ENCODE peak calls at places on chromosomes 16 and 17, in four cellular contexts. One of them, this sample, is unnamed.
A peak's percentile ranks its signal among the peaks of the same experiment; 100 is the strongest.

GRCh38 chr17:62860962-62861873 is 53.1 kb upstream of the MARCHF10 start:
- DNase-seq in uterus: no peak
- DNase-seq in stimulated activated CD8-positive, alpha-beta memory T cell treated with anti-CD3 and anti-CD28 coated beads, Interleukin-4, amount 100 ng/mL, for 4 hours: no peak
- DNase-seq in iris pigment epithelial cell: no peak
- DNase-seq in this sample: peak; percentile 61

GRCh38 chr16:69435977-69436729 is 11.7 kb downstream of the CYB5B start:
- DNase-seq in uterus: no peak
- DNase-seq in stimulated activated CD8-positive, alpha-beta memory T cell treated with anti-CD3 and anti-CD28 coated beads, Interleukin-4, amount 100 ng/mL, for 4 hours: no peak
- DNase-seq in iris pigment epithelial cell: no peak
- DNase-seq in this sample: no peak

GRCh38 chr17:32111141-32111771 is 31.0 kb upstream of the RHOT1 start:
- DNase-seq in uterus: peak; percentile 51
- DNase-seq in stimulated activated CD8-positive, alpha-beta memory T cell treated with anti-CD3 and anti-CD28 coated beads, Interleukin-4, amount 100 ng/mL, for 4 hours: no peak
- DNase-seq in iris pigment epithelial cell: peak; percentile 83
- DNase-seq in this sample: peak; percentile 54

GRCh38 chr16:89565506-89566372 is 5.3 kb downstream of the RPL13 start:
- DNase-seq in uterus: no peak
- DNase-seq in stimulated activated CD8-positive, alpha-beta memory T cell treated with anti-CD3 and anti-CD28 coated beads, Interleukin-4, amount 100 ng/mL, for 4 hours: no peak
- DNase-seq in iris pigment epithelial cell: no peak
- DNase-seq in this sample: peak; percentile 67

GRCh38 chr17:36597229-36597628 is 4.2 kb upstream of the MRM1 start:
- DNase-seq in uterus: no peak
- DNase-seq in stimulated activated CD8-positive, alpha-beta memory T cell treated with anti-CD3 and anti-CD28 coated beads, Interleukin-4, amount 100 ng/mL, for 4 hours: no peak
- DNase-seq in iris pigment epithelial cell: no peak
- DNase-seq in this sample: no peak

GRCh38 chr17:80795737-80796136 is 195.9 kb upstream of the CHMP6 start:
- DNase-seq in uterus: no peak
- DNase-seq in stimulated activated CD8-positive, alpha-beta memory T cell treated with anti-CD3 and anti-CD28 coated beads, Interleukin-4, amount 100 ng/mL, for 4 hours: no peak
- DNase-seq in iris pigment epithelial cell: no peak
- DNase-seq in this sample: no peak

GRCh38 chr17:38967290-38967738 is at the start of gene FBXO47:
- DNase-seq in uterus: peak; percentile 96
- DNase-seq in stimulated activated CD8-positive, alpha-beta memory T cell treated with anti-CD3 and anti-CD28 coated beads, Interleukin-4, amount 100 ng/mL, for 4 hours: peak; percentile 63
- DNase-seq in iris pigment epithelial cell: peak; percentile 94
- DNase-seq in this sample: peak; percentile 93

GRCh38 chr16:29991571-29991904 is 3.9 kb downstream of the HIRIP3 start:
- DNase-seq in uterus: no peak
- DNase-seq in stimulated activated CD8-positive, alpha-beta memory T cell treated with anti-CD3 and anti-CD28 coated beads, Interleukin-4, amount 100 ng/mL, for 4 hours: no peak
- DNase-seq in iris pigment epithelial cell: no peak
- DNase-seq in this sample: no peak

GRCh38 chr16:48444574-48444973 is 59.4 kb upstream of the SIAH1 start:
- DNase-seq in uterus: peak; percentile 51
- DNase-seq in stimulated activated CD8-positive, alpha-beta memory T cell treated with anti-CD3 and anti-CD28 coated beads, Interleukin-4, amount 100 ng/mL, for 4 hours: no peak
- DNase-seq in iris pigment epithelial cell: peak; percentile 91
- DNase-seq in this sample: no peak

GRCh38 chr17:77286641-77287431 is 146.1 kb downstream of the SEC14L1 start:
- DNase-seq in uterus: no peak
- DNase-seq in stimulated activated CD8-positive, alpha-beta memory T cell treated with anti-CD3 and anti-CD28 coated beads, Interleukin-4, amount 100 ng/mL, for 4 hours: no peak
- DNase-seq in iris pigment epithelial cell: peak; percentile 59
- DNase-seq in this sample: peak; percentile 92

GRCh38 chr17:54891176-54891821 is 9.4 kb upstream of the TOM1L1 start:
- DNase-seq in uterus: no peak
- DNase-seq in stimulated activated CD8-positive, alpha-beta memory T cell treated with anti-CD3 and anti-CD28 coated beads, Interleukin-4, amount 100 ng/mL, for 4 hours: no peak
- DNase-seq in iris pigment epithelial cell: peak; percentile 73
- DNase-seq in this sample: peak; percentile 48

GRCh38 chr17:21330436-21331160 is 45.6 kb upstream of the KCNJ12 start:
- DNase-seq in uterus: no peak
- DNase-seq in stimulated activated CD8-positive, alpha-beta memory T cell treated with anti-CD3 and anti-CD28 coated beads, Interleukin-4, amount 100 ng/mL, for 4 hours: no peak
- DNase-seq in iris pigment epithelial cell: no peak
- DNase-seq in this sample: no peak

GRCh38 chr17:6592193-6592592 is 35.8 kb upstream of the PITPNM3 start:
- DNase-seq in uterus: no peak
- DNase-seq in stimulated activated CD8-positive, alpha-beta memory T cell treated with anti-CD3 and anti-CD28 coated beads, Interleukin-4, amount 100 ng/mL, for 4 hours: no peak
- DNase-seq in iris pigment epithelial cell: peak; percentile 50
- DNase-seq in this sample: no peak

GRCh38 chr16:83911290-83911689 is 12.4 kb downstream of the MLYCD start:
- DNase-seq in uterus: no peak
- DNase-seq in stimulated activated CD8-positive, alpha-beta memory T cell treated with anti-CD3 and anti-CD28 coated beads, Interleukin-4, amount 100 ng/mL, for 4 hours: no peak
- DNase-seq in iris pigment epithelial cell: no peak
- DNase-seq in this sample: no peak

GRCh38 chr17:34930283-34930682 is 31.0 kb downstream of the CCT6B start:
- DNase-seq in uterus: no peak
- DNase-seq in stimulated activated CD8-positive, alpha-beta memory T cell treated with anti-CD3 and anti-CD28 coated beads, Interleukin-4, amount 100 ng/mL, for 4 hours: no peak
- DNase-seq in iris pigment epithelial cell: no peak
- DNase-seq in this sample: no peak

GRCh38 chr16:8869212-8869987 is 594 bp upstream of the CARHSP1 start:
- DNase-seq in uterus: no peak
- DNase-seq in stimulated activated CD8-positive, alpha-beta memory T cell treated with anti-CD3 and anti-CD28 coated beads, Interleukin-4, amount 100 ng/mL, for 4 hours: no peak
- DNase-seq in iris pigment epithelial cell: no peak
- DNase-seq in this sample: no peak

GRCh38 chr17:19461139-19461538 is 50.1 kb downstream of the RNF112 start:
- DNase-seq in uterus: peak; percentile 11
- DNase-seq in stimulated activated CD8-positive, alpha-beta memory T cell treated with anti-CD3 and anti-CD28 coated beads, Interleukin-4, amount 100 ng/mL, for 4 hours: no peak
- DNase-seq in iris pigment epithelial cell: no peak
- DNase-seq in this sample: peak; percentile 34

GRCh38 chr16:13911306-13911705 is 8.6 kb upstream of the ERCC4 start:
- DNase-seq in uterus: no peak
- DNase-seq in stimulated activated CD8-positive, alpha-beta memory T cell treated with anti-CD3 and anti-CD28 coated beads, Interleukin-4, amount 100 ng/mL, for 4 hours: no peak
- DNase-seq in iris pigment epithelial cell: no peak
- DNase-seq in this sample: no peak

GRCh38 chr16:84503751-84504395 is 586 bp downstream of the MEAK7 start:
- DNase-seq in uterus: peak; percentile 41
- DNase-seq in stimulated activated CD8-positive, alpha-beta memory T cell treated with anti-CD3 and anti-CD28 coated beads, Interleukin-4, amount 100 ng/mL, for 4 hours: no peak
- DNase-seq in iris pigment epithelial cell: peak; percentile 20
- DNase-seq in this sample: no peak

GRCh38 chr16:85898521-85899442 is at the start of gene IRF8:
- DNase-seq in uterus: no peak
- DNase-seq in stimulated activated CD8-positive, alpha-beta memory T cell treated with anti-CD3 and anti-CD28 coated beads, Interleukin-4, amount 100 ng/mL, for 4 hours: peak; percentile 62
- DNase-seq in iris pigment epithelial cell: peak; percentile 69
- DNase-seq in this sample: peak; percentile 77

GRCh38 chr17:62755139-62755851 is 52.8 kb downstream of the MARCHF10 start:
- DNase-seq in uterus: no peak
- DNase-seq in stimulated activated CD8-positive, alpha-beta memory T cell treated with anti-CD3 and anti-CD28 coated beads, Interleukin-4, amount 100 ng/mL, for 4 hours: no peak
- DNase-seq in iris pigment epithelial cell: no peak
- DNase-seq in this sample: no peak

GRCh38 chr16:59459811-59460210 is 725.7 kb upstream of the GOT2 start:
- DNase-seq in uterus: no peak
- DNase-seq in stimulated activated CD8-positive, alpha-beta memory T cell treated with anti-CD3 and anti-CD28 coated beads, Interleukin-4, amount 100 ng/mL, for 4 hours: no peak
- DNase-seq in iris pigment epithelial cell: peak; percentile 9
- DNase-seq in this sample: no peak

GRCh38 chr17:78998311-78999055 is 11.1 kb downstream of the CANT1 start:
- DNase-seq in uterus: peak; percentile 16
- DNase-seq in stimulated activated CD8-positive, alpha-beta memory T cell treated with anti-CD3 and anti-CD28 coated beads, Interleukin-4, amount 100 ng/mL, for 4 hours: no peak
- DNase-seq in iris pigment epithelial cell: no peak
- DNase-seq in this sample: no peak

GRCh38 chr17:76007131-76007849 is 6.6 kb downstream of the CDK3 start:
- DNase-seq in uterus: no peak
- DNase-seq in stimulated activated CD8-positive, alpha-beta memory T cell treated with anti-CD3 and anti-CD28 coated beads, Interleukin-4, amount 100 ng/mL, for 4 hours: no peak
- DNase-seq in iris pigment epithelial cell: no peak
- DNase-seq in this sample: no peak

GRCh38 chr16:57462978-57463362 is 491 bp downstream of the POLR2C start:
- DNase-seq in uterus: no peak
- DNase-seq in stimulated activated CD8-positive, alpha-beta memory T cell treated with anti-CD3 and anti-CD28 coated beads, Interleukin-4, amount 100 ng/mL, for 4 hours: no peak
- DNase-seq in iris pigment epithelial cell: no peak
- DNase-seq in this sample: no peak

GRCh38 chr17:60445144-60445543 is 22.9 kb downstream of the CHCT1 start:
- DNase-seq in uterus: no peak
- DNase-seq in stimulated activated CD8-positive, alpha-beta memory T cell treated with anti-CD3 and anti-CD28 coated beads, Interleukin-4, amount 100 ng/mL, for 4 hours: no peak
- DNase-seq in iris pigment epithelial cell: peak; percentile 28
- DNase-seq in this sample: no peak

GRCh38 chr17:80117491-80118401 is 16.4 kb downstream of the GAA start:
- DNase-seq in uterus: no peak
- DNase-seq in stimulated activated CD8-positive, alpha-beta memory T cell treated with anti-CD3 and anti-CD28 coated beads, Interleukin-4, amount 100 ng/mL, for 4 hours: no peak
- DNase-seq in iris pigment epithelial cell: no peak
- DNase-seq in this sample: no peak

GRCh38 chr17:28949185-28950016 is 1.9 kb downstream of the PHF12 start:
- DNase-seq in uterus: peak; percentile 60
- DNase-seq in stimulated activated CD8-positive, alpha-beta memory T cell treated with anti-CD3 and anti-CD28 coated beads, Interleukin-4, amount 100 ng/mL, for 4 hours: no peak
- DNase-seq in iris pigment epithelial cell: peak; percentile 54
- DNase-seq in this sample: peak; percentile 73

This sample was measured in ureter.